ENCODE peak calls at places on chromosomes 5 and 9, in four cellular contexts. N is NT2/D1, I is HCT116, T is K562. R is an unnamed sample.

GRCh38 chr5:119629339-119629738 is at the start of gene FAM170A:
- DNase-seq in N (no peak), I (no peak), T (no peak), R (no peak)

GRCh38 chr5:103333376-103333775 is 74.8 kb downstream of the MACIR start:
- DNase-seq in N (no peak), I (no peak), T (no peak), R (no peak)

GRCh38 chr5:112125910-112126309 is 293.2 kb downstream of the EPB41L4A start:
- DNase-seq in N (no peak), I (no peak), T (no peak), R (no peak)

GRCh38 chr5:107119656-107120055 is 551.1 kb downstream of the EFNA5 start:
- DNase-seq in N (no peak), I (no peak), T (no peak), R (no peak)

GRCh38 chr5:158124606-158125316 is 265.8 kb upstream of the CLINT1 start:
- DNase-seq in N (no peak), I (no peak), T (no peak), R (no peak)

GRCh38 chr5:75460947-75461346 is 50.5 kb downstream of the CERT1 start:
- DNase-seq in N (no peak), I (no peak), T (no peak), R (peak)

GRCh38 chr5:52787600-52788504 is at the start of the genes ITGA1 and PELO:
- DNase-seq in N (peak), I (peak), T (no peak), R (no peak)

GRCh38 chr9:98173181-98173580 is 19.3 kb downstream of the CORO2A start:
- DNase-seq in N (no peak), I (no peak), T (no peak), R (no peak)

GRCh38 chr9:109063765-109064164 is 50.5 kb upstream of the CTNNAL1 start:
- DNase-seq in N (no peak), I (peak), T (no peak), R (no peak)

GRCh38 chr9:106769331-106769730 is 93.6 kb upstream of the ZNF462 start:
- DNase-seq in N (no peak), I (no peak), T (no peak), R (no peak)

GRCh38 chr5:157390179-157390923 is 69.7 kb upstream of the NIPAL4 start:
- DNase-seq in N (no peak), I (peak), T (no peak), R (no peak)

GRCh38 chr5:169577966-169578365 is 5.6 kb upstream of the SPDL1 start:
- DNase-seq in N (no peak), I (no peak), T (no peak), R (no peak)

GRCh38 chr9:128250839-128251558 is 24.8 kb downstream of the GOLGA2 start:
- DNase-seq in N (no peak), I (no peak), T (no peak), R (no peak)

GRCh38 chr5:21919417-21920022 is 933.6 kb downstream of the CDH12 start:
- DNase-seq in N (peak), I (no peak), T (peak), R (peak)

GRCh38 chr5:179438041-179438441 is 92.8 kb upstream of the ADAMTS2 start:
- DNase-seq in N (no peak), I (no peak), T (no peak), R (no peak)

GRCh38 chr5:171367424-171368370 is 20.0 kb upstream of the NPM1 start:
- DNase-seq in N (no peak), I (no peak), T (no peak), R (no peak)

GRCh38 chr5:137478043-137478442 is 21.1 kb downstream of the SPOCK1 start:
- DNase-seq in N (no peak), I (no peak), T (no peak), R (no peak)

GRCh38 chr9:128396970-128397613 is 23.6 kb upstream of the CERCAM start:
- DNase-seq in N (no peak), I (no peak), T (no peak), R (no peak)

GRCh38 chr9:93372391-93372790 is 79.1 kb upstream of the FAM120A start:
- DNase-seq in N (no peak), I (no peak), T (no peak), R (no peak)

GRCh38 chr9:72983056-72983455 is 30.2 kb upstream of the ALDH1A1 start:
- DNase-seq in N (no peak), I (no peak), T (no peak), R (no peak)

GRCh38 chr5:170336065-170336464 is 38.5 kb upstream of the LCP2 start:
- DNase-seq in N (no peak), I (no peak), T (no peak), R (no peak)

GRCh38 chr5:32413466-32414263 is 30.9 kb downstream of the ZFR start:
- DNase-seq in N (no peak), I (no peak), T (no peak), R (no peak)

GRCh38 chr5:135835766-135836165 is 1.3 kb downstream of the SLC25A48 start:
- DNase-seq in N (no peak), I (no peak), T (no peak), R (no peak)

GRCh38 chr5:169695025-169695625 is 58.0 kb downstream of the DOCK2 start:
- DNase-seq in N (no peak), I (no peak), T (no peak), R (no peak)

GRCh38 chr5:141746395-141746794 is 64.4 kb upstream of the ARAP3 start:
- DNase-seq in N (no peak), I (no peak), T (no peak), R (no peak)

GRCh38 chr9:133230093-133230492 is 21.0 kb upstream of the OBP2B start:
- DNase-seq in N (no peak), I (no peak), T (no peak), R (no peak)

GRCh38 chr5:137078171-137078665 is 420.9 kb downstream of the SPOCK1 start:
- DNase-seq in N (no peak), I (peak), T (no peak), R (no peak)

GRCh38 chr5:90015584-90016018 is 394.0 kb downstream of the CETN3 start:
- DNase-seq in N (peak), I (no peak), T (no peak), R (peak)

GRCh38 chr5:169272731-169273401 is 28.1 kb downstream of the SLIT3 start:
- DNase-seq in N (no peak), I (no peak), T (no peak), R (no peak)

GRCh38 chr9:108609895-108610253 is 245.9 kb downstream of the ACTL7B start:
- DNase-seq in N (no peak), I (no peak), T (no peak), R (no peak)

GRCh38 chr5:179430256-179431175 is 85.3 kb upstream of the ADAMTS2 start:
- DNase-seq in N (no peak), I (no peak), T (no peak), R (no peak)

GRCh38 chr5:14186132-14186830 is 43.1 kb downstream of the TRIO start:
- DNase-seq in N (no peak), I (no peak), T (no peak), R (no peak)

GRCh38 chr5:69450116-69450515 is 35.2 kb downstream of the MARVELD2 start:
- DNase-seq in N (no peak), I (peak), T (no peak), R (no peak)

GRCh38 chr5:6717687-6718086 is 4.5 kb downstream of the TENT4A start:
- DNase-seq in N (no peak), I (no peak), T (no peak), R (no peak)

GRCh38 chr5:107772418-107773310 is 101.9 kb upstream of the EFNA5 start:
- DNase-seq in N (peak), I (no peak), T (no peak), R (no peak)

GRCh38 chr9:124415852-124416484 is 726 bp upstream of the PSMB7 start:
- DNase-seq in N (no peak), I (no peak), T (peak), R (no peak)

GRCh38 chr5:163489745-163490075 is 15.7 kb upstream of the MAT2B start:
- DNase-seq in N (no peak), I (no peak), T (no peak), R (no peak)

GRCh38 chr5:163489055-163489744 is 16.2 kb upstream of the MAT2B start:
- DNase-seq in N (no peak), I (no peak), T (no peak), R (no peak)
- TF ChIP-seq ZNF274 in N (no peak), I (no peak), T (no peak), R (no peak)

GRCh38 chr5:172981931-172982330 is 1.6 kb upstream of the ATP6V0E1 start:
- DNase-seq in N (no peak), I (no peak), T (no peak), R (no peak)

GRCh38 chr5:172984244-172984953 is 828 bp downstream of the ATP6V0E1 start:
- DNase-seq in N (peak), I (peak), T (peak), R (peak)

GRCh38 chr5:172983542-172984243 is at the start of gene ATP6V0E1:
- DNase-seq in N (peak), I (peak), T (peak), R (peak)

GRCh38 chr5:172990776-172991175 is 7.2 kb downstream of the ATP6V0E1 start:
- DNase-seq in N (no peak), I (no peak), T (no peak), R (no peak)

DNA sequence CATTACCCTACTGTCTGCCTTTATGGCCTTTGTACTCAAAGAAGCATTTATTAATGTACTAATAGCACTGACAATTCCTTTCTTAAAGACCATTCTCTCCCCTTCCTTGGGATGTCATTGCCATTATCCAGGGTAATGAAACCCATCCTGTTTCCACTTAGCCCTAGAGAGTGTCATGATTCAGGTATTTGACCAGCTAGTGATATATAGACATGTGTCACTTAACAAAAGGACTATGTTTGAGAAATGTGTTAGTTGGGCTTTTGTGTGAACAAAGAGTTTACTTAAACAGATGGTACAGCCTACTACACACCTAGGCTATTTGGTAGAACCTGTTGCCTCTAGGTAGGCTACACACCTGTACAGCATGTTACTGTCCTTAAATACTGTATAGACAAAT is 2.0 kb downstream of the ATP6V0E1 start:
- DNase-seq in N (no peak), I (no peak), T (no peak), R (no peak)
- TF ChIP-seq ZNF274 in N (no peak), I (no peak), T (no peak), R (no peak)

GRCh38 chr9:20507431-20507830 is 114.9 kb downstream of the MLLT3 start:
- DNase-seq in N (no peak), I (no peak), T (no peak), R (no peak)

GRCh38 chr9:20506631-20507030 is 115.7 kb downstream of the MLLT3 start:
- DNase-seq in N (no peak), I (no peak), T (no peak), R (no peak)

GRCh38 chr9:20509464-20509863 is 112.8 kb downstream of the MLLT3 start:
- DNase-seq in N (no peak), I (no peak), T (no peak), R (no peak)

GRCh38 chr9:20505574-20505973 is 116.7 kb downstream of the MLLT3 start:
- DNase-seq in N (no peak), I (no peak), T (no peak), R (no peak)

DNA sequence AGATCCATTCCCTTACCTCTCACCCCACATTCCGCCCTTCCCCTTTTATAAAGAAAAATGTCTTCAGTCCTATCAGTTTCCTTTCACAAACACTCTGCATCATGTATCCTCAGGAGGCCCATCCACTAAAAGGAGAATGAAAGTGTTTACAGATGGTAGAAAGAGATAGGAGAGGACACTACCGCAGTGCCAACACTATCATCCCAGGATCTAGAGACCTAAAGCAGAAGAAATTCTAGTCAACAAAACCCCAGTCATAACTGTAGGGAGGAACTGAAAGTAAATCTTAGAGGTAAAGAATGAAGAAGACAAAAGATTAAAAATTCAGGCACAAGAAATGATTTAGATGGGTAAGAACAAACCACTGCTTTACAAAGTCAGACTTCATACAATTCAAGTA is 114.1 kb downstream of the MLLT3 start:
- DNase-seq in N (no peak), I (no peak), T (no peak), R (no peak)
- TF ChIP-seq ZNF274 in N (no peak), I (no peak), T (no peak), R (no peak)

DNA sequence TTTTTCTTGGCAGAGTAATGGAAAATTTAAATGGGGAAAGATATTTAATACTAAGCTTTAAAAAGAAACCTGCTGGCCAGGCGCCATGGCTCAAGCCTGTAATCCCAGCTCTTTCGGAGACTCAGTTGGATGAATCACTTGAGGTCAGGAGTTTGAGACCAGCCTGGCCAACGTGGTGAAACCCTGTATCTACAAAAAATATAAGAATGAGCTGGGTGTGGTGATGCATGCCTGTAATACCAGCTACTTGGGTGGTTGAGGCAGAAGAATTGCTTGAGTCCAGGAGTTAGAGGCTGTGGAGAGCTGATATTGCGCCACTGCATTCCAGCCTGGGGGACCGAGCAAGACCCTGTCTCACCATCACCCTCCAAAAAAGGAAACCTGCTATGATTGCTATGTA is 32.8 kb downstream of the TUT7 start:
- DNase-seq in N (no peak), I (no peak), T (no peak), R (no peak)
- TF ChIP-seq ZNF274 in N (no peak), I (no peak), T (no peak), R (no peak)

GRCh38 chr5:132270706-132271105 is 13.2 kb downstream of the PDLIM4 start:
- DNase-seq in N (no peak), I (no peak), T (no peak), R (no peak)
- TF ChIP-seq ZNF274 in N (no peak), I (no peak), T (no peak), R (no peak)

DNA sequence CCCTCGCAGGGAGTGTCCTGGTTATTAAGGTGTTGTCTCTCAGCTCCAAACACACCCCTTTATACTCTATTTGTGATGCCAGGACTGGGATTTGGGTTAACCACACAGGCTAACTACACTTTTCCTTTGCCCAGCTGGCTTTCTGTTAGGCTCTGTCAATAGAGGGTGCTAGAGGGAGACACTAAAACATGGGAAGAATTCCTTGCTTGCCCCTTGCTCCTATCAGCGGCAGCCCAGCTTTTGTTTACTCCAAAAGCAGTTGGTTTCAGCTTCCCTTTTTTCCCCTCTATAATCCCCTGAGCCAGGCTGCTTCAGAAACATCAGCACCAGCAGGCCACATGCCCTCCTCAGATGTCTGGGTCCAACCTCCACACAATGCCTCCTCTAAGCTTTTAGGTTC is 297.1 kb downstream of the KCTD16 start:
- DNase-seq in N (peak), I (peak), T (no peak), R (no peak)
- TF ChIP-seq ZNF274 in N (no peak), I (no peak), T (no peak), R (no peak)

DNA sequence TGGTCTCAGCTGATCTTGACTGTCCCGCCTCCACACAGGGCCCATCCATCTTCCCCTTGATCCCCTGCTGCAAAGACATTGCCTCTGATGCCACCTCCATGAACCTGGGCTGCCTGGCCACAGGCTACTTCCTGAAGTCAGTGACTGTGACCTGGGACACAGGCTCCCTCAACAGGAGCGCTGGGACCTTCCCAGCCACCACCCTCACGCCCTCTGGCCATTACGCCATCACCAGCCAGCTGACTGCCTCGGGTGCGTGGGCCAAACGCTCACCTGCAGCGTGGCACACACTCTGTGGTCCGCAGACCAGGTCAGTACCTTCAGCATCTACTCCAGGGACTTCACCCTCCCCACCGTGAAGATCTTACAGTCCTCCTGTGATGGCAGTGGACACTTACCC is 71.9 kb downstream of the INSL6 start:
- DNase-seq in N (no peak), I (no peak), T (no peak), R (no peak)
- TF ChIP-seq ZNF274 in N (no peak), I (no peak), T (no peak), R (no peak)

DNA sequence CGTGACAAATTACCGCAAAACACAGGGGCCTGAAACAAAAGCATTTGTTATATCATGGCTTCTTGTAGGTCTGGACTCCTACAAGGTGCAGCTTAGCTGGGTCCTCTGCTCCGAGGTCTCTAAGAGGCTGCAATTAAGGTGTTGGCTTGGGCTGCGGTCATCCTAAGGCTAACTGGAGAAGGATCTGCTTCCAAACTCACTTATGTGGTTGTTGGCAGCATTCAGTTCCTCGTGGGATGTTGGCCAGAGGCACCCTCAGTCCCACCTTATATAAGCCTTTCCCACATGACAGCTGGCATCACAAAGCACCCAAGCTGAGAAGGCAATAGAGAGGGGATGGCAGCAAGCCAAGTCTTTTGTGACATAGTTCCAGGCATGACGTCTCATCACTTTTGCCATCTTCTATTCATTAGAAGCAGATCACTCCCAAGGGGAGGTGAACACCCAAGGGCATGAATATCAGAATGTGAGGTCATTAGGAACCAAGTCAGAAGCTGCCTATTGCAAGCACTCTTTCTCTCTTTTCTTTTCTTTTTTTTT is 47.9 kb upstream of the ZBTB43 start:
- DNase-seq in N (no peak), I (no peak), T (no peak), R (no peak)
- TF ChIP-seq ZNF274 in N (no peak), I (no peak), T (no peak), R (no peak)

GRCh38 chr5:172700686-172701324 is 59.7 kb downstream of the NEURL1B start:
- DNase-seq in N (no peak), I (no peak), T (no peak), R (no peak)
- TF ChIP-seq ZNF274 in N (no peak), I (no peak), T (no peak), R (no peak)

DNA sequence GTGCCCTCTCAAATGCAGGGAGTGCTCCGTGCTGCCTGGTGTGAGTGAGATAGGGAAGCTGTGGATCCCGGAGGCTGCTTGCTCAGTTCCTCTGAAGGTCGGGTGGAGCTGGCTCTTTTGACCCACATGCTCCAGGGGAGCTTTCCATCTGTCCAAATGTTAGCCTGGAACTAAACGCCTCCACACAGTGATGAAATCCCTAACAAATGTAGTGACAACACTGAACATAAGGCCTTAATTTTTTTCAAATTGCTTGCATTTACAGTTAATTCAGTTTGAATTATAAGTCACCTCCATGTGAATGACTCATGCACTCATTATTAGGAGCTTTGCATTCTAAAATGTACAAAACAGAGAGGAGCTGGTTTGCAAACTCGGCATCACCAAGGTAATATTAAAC is 27.0 kb downstream of the PRDM6 start:
- DNase-seq in N (no peak), I (no peak), T (no peak), R (no peak)
- TF ChIP-seq ZNF274 in N (no peak), I (no peak), T (no peak), R (no peak)